ENCODE peak calls at places on chromosomes 6 and 20, in six cellular contexts. I is RPMI7951; H is HL-60; U is stimulated activated CD8-positive, alpha-beta memory T cell treated with anti-CD3 and anti-CD28 coated beads, Interleukin-2, amount 100 ng/mL, for 1 hour; J is stimulated activated effector memory CD8-positive, alpha-beta T cell treated with anti-CD3 and anti-CD28 coated beads, Interleukin-12 subunit alpha, Interleukin-12 subunit beta, amount 100 ng/mL, for 72 hours; O is A172. P is an unnamed sample.

GRCh38 chr6:167782698-167783517 is 43.8 kb upstream of the AFDN start:
- DNase-seq in O (no peak), H (no peak), U (no peak), I (no peak), J (no peak), P (no peak)

GRCh38 chr6:88702956-88703556 is 260.4 kb downstream of the RNGTT start:
- DNase-seq in J (no peak), H (no peak), O (no peak), I (no peak), U (no peak), P (no peak)

GRCh38 chr6:147201885-147202515 is 2.2 kb upstream of the STXBP5 start:
- DNase-seq in O (peak), J (no peak), U (no peak), I (peak), H (no peak), P (no peak)

GRCh38 chr20:44894959-44895358 is 9.5 kb downstream of the YWHAB start:
- DNase-seq in U (no peak), O (no peak), H (no peak), J (no peak), I (no peak), P (no peak)

GRCh38 chr6:34341481-34341971 is 50.9 kb downstream of the NUDT3 start:
- DNase-seq in H (no peak), I (peak), U (no peak), J (no peak), O (peak), P (no peak)

GRCh38 chr20:59678951-59679350 is 74.6 kb downstream of the PHACTR3 start:
- DNase-seq in J (no peak), U (no peak), I (no peak), O (no peak), H (no peak), P (no peak)

GRCh38 chr6:118810420-118811027 is 83.4 kb upstream of the ASF1A start:
- DNase-seq in O (no peak), J (no peak), U (peak), I (no peak), H (peak), P (no peak)

GRCh38 chr20:51586005-51586440 is 43.5 kb upstream of the NFATC2 start:
- DNase-seq in H (no peak), O (peak), I (peak), J (no peak), U (no peak), P (no peak)

GRCh38 chr6:34305982-34306702 is 57.3 kb upstream of the SMIM29 start:
- DNase-seq in J (no peak), I (no peak), O (no peak), U (no peak), H (no peak), P (peak)

GRCh38 chr20:23937303-23938117 is 51.1 kb downstream of the GGTLC1 start:
- DNase-seq in J (peak), H (peak), O (peak), I (peak), U (peak), P (no peak)

GRCh38 chr6:43509984-43510826 is at the start of gene LRRC73:
- DNase-seq in I (peak), H (no peak), U (peak), O (peak), J (peak), P (peak)

GRCh38 chr20:63102720-63103375 is 96.1 kb upstream of the BHLHE23 start:
- DNase-seq in H (no peak), U (peak), J (peak), O (no peak), I (peak), P (no peak)

GRCh38 chr6:129812145-129812777 is 48.9 kb downstream of the TMEM244 start:
- DNase-seq in J (no peak), H (no peak), I (no peak), U (no peak), O (no peak), P (no peak)

GRCh38 chr6:97850458-97851218 is 567.6 kb upstream of the MMS22L start:
- DNase-seq in O (peak), H (no peak), I (no peak), J (no peak), U (no peak), P (no peak)

GRCh38 chr20:18702736-18703135 is 110.8 kb upstream of the SCP2D1 start:
- DNase-seq in I (no peak), H (no peak), J (no peak), U (no peak), O (no peak), P (no peak)

GRCh38 chr6:90537723-90538407 is 49.0 kb downstream of the MAP3K7 start:
- DNase-seq in H (peak), J (no peak), O (peak), I (peak), U (no peak), P (no peak)

GRCh38 chr20:51934301-51935002 is 132.1 kb upstream of the SALL4 start:
- DNase-seq in U (no peak), J (no peak), O (no peak), I (no peak), H (no peak), P (no peak)

GRCh38 chr6:25993038-25993684 is 30.6 kb downstream of the TRIM38 start:
- DNase-seq in I (no peak), H (no peak), J (no peak), U (no peak), O (no peak), P (no peak)

GRCh38 chr20:59242714-59243626 is 57.4 kb upstream of the EDN3 start:
- DNase-seq in O (no peak), H (no peak), U (no peak), I (peak), J (no peak), P (no peak)

GRCh38 chr6:143457563-143458359 is 7.2 kb downstream of the PEX3 start:
- DNase-seq in H (no peak), U (no peak), I (no peak), J (no peak), O (no peak), P (no peak)

GRCh38 chr6:14354919-14355572 is 237.5 kb downstream of the CD83 start:
- DNase-seq in U (no peak), O (peak), I (peak), H (peak), J (no peak), P (no peak)

GRCh38 chr6:127247114-127248096 is 19.3 kb upstream of the RNF146 start:
- DNase-seq in J (no peak), U (no peak), O (no peak), H (no peak), I (no peak), P (no peak)

GRCh38 chr20:50341880-50342637 is 151.4 kb downstream of the CEBPB start:
- DNase-seq in O (no peak), H (no peak), U (no peak), J (no peak), I (no peak), P (no peak)

GRCh38 chr6:150363733-150364132 is 5.1 kb upstream of the IYD start:
- DNase-seq in H (no peak), U (no peak), I (no peak), O (no peak), J (no peak), P (no peak)